ENCODE peak calls at places on chromosomes 13 and 19, in four cellular contexts. R is activated CD8-positive, alpha-beta memory T cell treated with anti-CD3 and anti-CD28 coated beads for 48 hours; C is DMS153; J is neural crest cell. E is an unnamed sample.

GRCh38 chr13:50410921-50411712 is 395.9 kb downstream of the KCNRG start:
- DNase-seq in R (no peak), C (no peak), J (no peak), E (peak)

GRCh38 chr19:31718041-31718440 is 368.8 kb upstream of the TSHZ3 start:
- DNase-seq in R (no peak), C (no peak), J (no peak), E (no peak)

GRCh38 chr13:44140146-44140545 is 233.5 kb upstream of the SERP2 start:
- DNase-seq in R (no peak), C (peak), J (no peak), E (no peak)

GRCh38 chr13:31044658-31045620 is 112.5 kb downstream of the TEX26 start:
- DNase-seq in R (no peak), C (no peak), J (no peak), E (no peak)

GRCh38 chr19:29287061-29287460 is 74.1 kb upstream of the UQCRFS1 start:
- DNase-seq in R (no peak), C (peak), J (no peak), E (no peak)

GRCh38 chr13:109720758-109721184 is 65.6 kb downstream of the IRS2 start:
- DNase-seq in R (no peak), C (peak), J (no peak), E (no peak)

GRCh38 chr13:113041821-113042335 is 63.7 kb upstream of the F7 start:
- DNase-seq in R (no peak), C (no peak), J (no peak), E (no peak)

GRCh38 chr19:18204394-18205179 is 745 bp upstream of the RAB3A start:
- DNase-seq in R (no peak), C (peak), J (peak), E (peak)

GRCh38 chr13:73851104-73851503 is 283.1 kb downstream of the KLF12 start:
- DNase-seq in R (no peak), C (no peak), J (no peak), E (no peak)

GRCh38 chr19:2053601-2054389 is 2.8 kb upstream of the MKNK2 start:
- DNase-seq in R (no peak), C (no peak), J (no peak), E (peak)

GRCh38 chr13:27977476-27978300 is 8.6 kb upstream of the CDX2 start:
- DNase-seq in R (no peak), C (no peak), J (no peak), E (no peak)